ENCODE peak calls at places on chromosomes 5 and 9, in six cellular contexts. One of them, this sample, is unnamed. For H3K27me3, the result is how much of the 10 kb centered on the place peaks cover.

GRCh38 chr9:107242073-107243063 is 40.7 kb upstream of the RAD23B start:
- DNase-seq in adrenal gland: no peak
- DNase-seq in neural progenitor cell: no peak
- DNase-seq in GM12878: no peak
- DNase-seq in HAP-1: peak
- DNase-seq in heart left ventricle: no peak
- DNase-seq in this sample: no peak

GRCh38 chr9:133584559-133585476 is 24.4 kb downstream of the FAM163B start:
- DNase-seq in heart left ventricle: no peak
- DNase-seq in GM12878: no peak
- DNase-seq in adrenal gland: no peak
- DNase-seq in HAP-1: peak
- DNase-seq in neural progenitor cell: peak
- DNase-seq in this sample: no peak

GRCh38 chr9:2181794-2182193 is 166.6 kb downstream of the SMARCA2 start:
- DNase-seq in heart left ventricle: no peak
- DNase-seq in adrenal gland: peak
- DNase-seq in HAP-1: peak
- DNase-seq in GM12878: no peak
- DNase-seq in neural progenitor cell: peak
- DNase-seq in this sample: no peak

GRCh38 chr5:56620903-56621680 is 194.3 kb upstream of the MAP3K1 start:
- DNase-seq in neural progenitor cell: no peak
- DNase-seq in HAP-1: no peak
- DNase-seq in heart left ventricle: no peak
- DNase-seq in adrenal gland: no peak
- DNase-seq in GM12878: no peak
- DNase-seq in this sample: no peak

GRCh38 chr5:142211013-142211412 is 102.4 kb downstream of the NDFIP1 start:
- DNase-seq in GM12878: no peak
- DNase-seq in neural progenitor cell: no peak
- DNase-seq in adrenal gland: no peak
- DNase-seq in HAP-1: no peak
- DNase-seq in heart left ventricle: no peak
- DNase-seq in this sample: no peak

GRCh38 chr5:129459485-129460120 is 495 bp upstream of the ADAMTS19 start:
- DNase-seq in heart left ventricle: peak
- DNase-seq in neural progenitor cell: peak
- DNase-seq in HAP-1: peak
- DNase-seq in adrenal gland: peak
- DNase-seq in GM12878: no peak
- DNase-seq in this sample: peak

GRCh38 chr5:88702328-88702727 is 180.7 kb downstream of the MEF2C start:
- DNase-seq in GM12878: no peak
- DNase-seq in neural progenitor cell: peak
- DNase-seq in HAP-1: no peak
- DNase-seq in heart left ventricle: no peak
- DNase-seq in adrenal gland: no peak
- DNase-seq in this sample: no peak

GRCh38 chr5:133952729-133953567 is 15.5 kb downstream of the C5orf15 start:
- DNase-seq in adrenal gland: peak
- DNase-seq in GM12878: no peak
- DNase-seq in heart left ventricle: peak
- DNase-seq in HAP-1: no peak
- DNase-seq in neural progenitor cell: no peak
- DNase-seq in this sample: peak

GRCh38 chr9:135574331-135574730 is 12.8 kb downstream of the PAEP start:
- DNase-seq in HAP-1: no peak
- DNase-seq in neural progenitor cell: no peak
- DNase-seq in heart left ventricle: no peak
- DNase-seq in GM12878: no peak
- DNase-seq in adrenal gland: no peak
- DNase-seq in this sample: no peak

GRCh38 chr5:17405976-17406876 is 91.8 kb upstream of the TAF11L2 start:
- DNase-seq in adrenal gland: no peak
- DNase-seq in GM12878: no peak
- DNase-seq in heart left ventricle: no peak
- DNase-seq in HAP-1: no peak
- DNase-seq in neural progenitor cell: no peak
- DNase-seq in this sample: no peak

GRCh38 chr9:121861501-121862180 is 210.2 kb downstream of the DAB2IP start:
- DNase-seq in neural progenitor cell: peak
- DNase-seq in GM12878: no peak
- DNase-seq in HAP-1: peak
- DNase-seq in heart left ventricle: peak
- DNase-seq in adrenal gland: peak
- DNase-seq in this sample: peak

GRCh38 chr9:16521868-16522381 is 348.5 kb downstream of the BNC2 start:
- DNase-seq in neural progenitor cell: no peak
- DNase-seq in heart left ventricle: peak
- DNase-seq in adrenal gland: peak
- DNase-seq in HAP-1: peak
- DNase-seq in GM12878: no peak
- DNase-seq in this sample: no peak

GRCh38 chr9:618478-618877 is 223.0 kb upstream of the DMRT1 start:
- DNase-seq in HAP-1: no peak
- DNase-seq in neural progenitor cell: no peak
- DNase-seq in adrenal gland: no peak
- DNase-seq in GM12878: no peak
- DNase-seq in heart left ventricle: no peak
- DNase-seq in this sample: no peak

GRCh38 chr5:72032769-72033168 is 74.5 kb upstream of the MAP1B start:
- DNase-seq in GM12878: no peak
- DNase-seq in heart left ventricle: no peak
- DNase-seq in neural progenitor cell: peak
- DNase-seq in HAP-1: peak
- DNase-seq in adrenal gland: no peak
- DNase-seq in this sample: no peak

GRCh38 chr5:68114641-68115040 is 100.9 kb upstream of the PIK3R1 start:
- DNase-seq in heart left ventricle: no peak
- DNase-seq in HAP-1: no peak
- DNase-seq in neural progenitor cell: no peak
- DNase-seq in adrenal gland: no peak
- DNase-seq in GM12878: no peak
- DNase-seq in this sample: no peak

GRCh38 chr5:113232246-113232645 is 202.5 kb downstream of the TSSK1B start:
- DNase-seq in adrenal gland: no peak
- DNase-seq in neural progenitor cell: no peak
- DNase-seq in HAP-1: no peak
- DNase-seq in GM12878: no peak
- DNase-seq in heart left ventricle: no peak
- DNase-seq in this sample: no peak

GRCh38 chr5:151085517-151086031 is 4.7 kb upstream of the TNIP1 start:
- DNase-seq in GM12878: no peak
- DNase-seq in neural progenitor cell: no peak
- DNase-seq in adrenal gland: peak
- DNase-seq in HAP-1: no peak
- DNase-seq in heart left ventricle: peak
- DNase-seq in this sample: peak

GRCh38 chr5:16916262-16916878 is 19.7 kb downstream of the MYO10 start:
- DNase-seq in adrenal gland: no peak
- DNase-seq in GM12878: no peak
- DNase-seq in heart left ventricle: no peak
- DNase-seq in neural progenitor cell: no peak
- DNase-seq in HAP-1: no peak
- DNase-seq in this sample: no peak

GRCh38 chr5:177382423-177383029 is 1.7 kb upstream of the SLC34A1 start:
- DNase-seq in GM12878: no peak
- DNase-seq in heart left ventricle: no peak
- DNase-seq in neural progenitor cell: peak
- DNase-seq in HAP-1: peak
- DNase-seq in adrenal gland: no peak
- DNase-seq in this sample: no peak

GRCh38 chr9:112355305-112355953 is 22.0 kb upstream of the PTBP3 start:
- DNase-seq in neural progenitor cell: no peak
- DNase-seq in HAP-1: no peak
- DNase-seq in GM12878: no peak
- DNase-seq in heart left ventricle: no peak
- DNase-seq in adrenal gland: no peak
- DNase-seq in this sample: no peak

GRCh38 chr5:146588806-146589355 is 72.9 kb upstream of the GPR151 start:
- DNase-seq in HAP-1: no peak
- DNase-seq in neural progenitor cell: no peak
- DNase-seq in adrenal gland: no peak
- DNase-seq in GM12878: no peak
- DNase-seq in heart left ventricle: no peak
- DNase-seq in this sample: no peak

DNA sequence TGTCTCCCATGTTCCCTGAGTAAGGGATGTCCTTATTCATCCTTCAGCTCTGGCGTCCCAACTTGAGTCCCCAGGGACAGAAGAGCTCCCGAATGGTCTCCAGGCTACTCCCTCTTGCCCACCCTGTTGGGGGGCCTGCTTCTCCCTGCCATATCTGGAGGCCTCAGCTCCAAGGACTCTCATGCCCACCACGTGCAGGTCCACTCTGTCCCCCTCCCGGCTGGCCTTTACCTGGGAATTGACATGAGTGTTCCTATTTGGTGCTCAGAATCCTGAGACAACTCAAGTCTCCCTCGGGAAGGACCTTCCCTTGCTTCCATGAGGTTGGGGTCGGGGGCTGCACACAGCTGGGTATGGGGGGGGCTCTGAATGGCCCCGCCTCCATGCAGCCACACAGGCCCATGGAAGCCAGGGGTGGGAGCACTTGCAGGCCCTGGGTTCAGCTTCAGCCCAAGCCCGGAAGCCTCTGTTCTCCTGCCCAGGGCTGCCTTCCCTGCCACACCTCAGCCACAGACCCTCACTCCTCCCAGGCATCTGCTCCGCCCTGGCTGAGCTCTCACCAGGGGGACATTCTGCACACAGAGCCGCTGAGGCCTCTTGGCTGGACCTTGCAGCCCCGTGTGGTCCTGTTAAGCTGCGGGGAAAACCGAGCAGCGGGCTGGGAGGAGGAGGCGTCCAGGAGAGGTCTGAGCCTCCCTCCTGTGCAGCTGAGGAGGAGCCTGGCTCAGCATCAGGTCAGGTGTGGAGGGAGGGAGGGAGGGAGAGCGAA is 121.9 kb downstream of the PHF2 start:
- DNase-seq in adrenal gland: no peak
- DNase-seq in heart left ventricle: no peak
- DNase-seq in HAP-1: no peak
- DNase-seq in neural progenitor cell: no peak
- DNase-seq in GM12878: no peak
- DNase-seq in this sample: peak
- H3K27me3 ChIP-seq in adrenal gland: under half
- H3K27me3 ChIP-seq in heart left ventricle: under half
- H3K27me3 ChIP-seq in HAP-1: under half
- H3K27me3 ChIP-seq in neural progenitor cell: under half
- H3K27me3 ChIP-seq in GM12878: under half
- H3K27me3 ChIP-seq in this sample: under half

GRCh38 chr5:149583394-149583793 is 2.1 kb downstream of the ARHGEF37 start:
- DNase-seq in GM12878: no peak
- DNase-seq in HAP-1: no peak
- DNase-seq in adrenal gland: peak
- DNase-seq in heart left ventricle: no peak
- DNase-seq in neural progenitor cell: no peak
- DNase-seq in this sample: no peak
- H3K4me3 ChIP-seq in GM12878: no peak
- H3K4me3 ChIP-seq in HAP-1: no peak
- H3K4me3 ChIP-seq in adrenal gland: no peak
- H3K4me3 ChIP-seq in heart left ventricle: no peak
- H3K4me3 ChIP-seq in neural progenitor cell: no peak
- H3K4me3 ChIP-seq in this sample: no peak

DNA sequence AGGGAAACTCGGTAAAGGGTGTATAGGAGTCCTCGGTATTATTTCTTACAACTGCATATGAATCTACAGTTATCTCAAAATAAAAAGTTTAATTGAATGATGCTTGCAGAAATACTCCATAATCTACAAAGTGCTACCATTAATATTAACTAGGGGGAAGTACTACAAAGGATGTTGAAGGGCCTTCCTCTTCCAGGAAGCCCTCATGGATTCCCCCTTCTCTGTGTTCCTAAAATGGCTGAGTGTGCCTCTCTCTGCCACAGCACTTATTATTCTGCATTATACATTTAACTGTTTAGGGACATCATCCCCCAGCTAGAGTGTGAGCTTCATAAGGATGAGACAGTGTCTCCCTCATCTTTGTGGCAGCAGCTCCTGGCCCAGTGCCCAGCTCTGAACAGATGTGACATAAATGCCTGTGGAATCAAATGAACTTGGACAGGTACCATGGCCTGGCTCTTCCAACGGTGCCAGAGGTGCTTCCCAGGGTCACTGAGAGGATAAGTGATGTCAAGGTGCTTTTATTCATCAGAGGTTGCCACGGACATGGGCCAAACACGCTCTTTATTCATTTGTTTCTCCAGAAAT is 99.5 kb downstream of the PAX5 start:
- DNase-seq in adrenal gland: peak
- DNase-seq in HAP-1: no peak
- DNase-seq in heart left ventricle: no peak
- DNase-seq in neural progenitor cell: no peak
- DNase-seq in GM12878: no peak
- DNase-seq in this sample: no peak
- H3K27me3 ChIP-seq in adrenal gland: under half
- H3K27me3 ChIP-seq in HAP-1: under half
- H3K27me3 ChIP-seq in heart left ventricle: under half
- H3K27me3 ChIP-seq in neural progenitor cell: under half
- H3K27me3 ChIP-seq in GM12878: under half
- H3K27me3 ChIP-seq in this sample: under half

GRCh38 chr9:129415954-129416651 is 204.8 kb downstream of the C9orf50 start:
- DNase-seq in adrenal gland: peak
- DNase-seq in GM12878: no peak
- DNase-seq in heart left ventricle: no peak
- DNase-seq in HAP-1: peak
- DNase-seq in neural progenitor cell: no peak
- DNase-seq in this sample: no peak

GRCh38 chr9:129413537-129414376 is 207.1 kb downstream of the C9orf50 start:
- DNase-seq in GM12878: peak
- DNase-seq in adrenal gland: peak
- DNase-seq in neural progenitor cell: peak
- DNase-seq in heart left ventricle: peak
- DNase-seq in HAP-1: peak
- DNase-seq in this sample: peak

GRCh38 chr9:129415031-129415953 is 205.6 kb downstream of the C9orf50 start:
- DNase-seq in HAP-1: no peak
- DNase-seq in adrenal gland: no peak
- DNase-seq in GM12878: no peak
- DNase-seq in neural progenitor cell: no peak
- DNase-seq in heart left ventricle: no peak
- DNase-seq in this sample: no peak

GRCh38 chr9:129412814-129413536 is 207.9 kb downstream of the C9orf50 start:
- DNase-seq in heart left ventricle: peak
- DNase-seq in HAP-1: peak
- DNase-seq in GM12878: no peak
- DNase-seq in adrenal gland: peak
- DNase-seq in neural progenitor cell: peak
- DNase-seq in this sample: peak

DNA sequence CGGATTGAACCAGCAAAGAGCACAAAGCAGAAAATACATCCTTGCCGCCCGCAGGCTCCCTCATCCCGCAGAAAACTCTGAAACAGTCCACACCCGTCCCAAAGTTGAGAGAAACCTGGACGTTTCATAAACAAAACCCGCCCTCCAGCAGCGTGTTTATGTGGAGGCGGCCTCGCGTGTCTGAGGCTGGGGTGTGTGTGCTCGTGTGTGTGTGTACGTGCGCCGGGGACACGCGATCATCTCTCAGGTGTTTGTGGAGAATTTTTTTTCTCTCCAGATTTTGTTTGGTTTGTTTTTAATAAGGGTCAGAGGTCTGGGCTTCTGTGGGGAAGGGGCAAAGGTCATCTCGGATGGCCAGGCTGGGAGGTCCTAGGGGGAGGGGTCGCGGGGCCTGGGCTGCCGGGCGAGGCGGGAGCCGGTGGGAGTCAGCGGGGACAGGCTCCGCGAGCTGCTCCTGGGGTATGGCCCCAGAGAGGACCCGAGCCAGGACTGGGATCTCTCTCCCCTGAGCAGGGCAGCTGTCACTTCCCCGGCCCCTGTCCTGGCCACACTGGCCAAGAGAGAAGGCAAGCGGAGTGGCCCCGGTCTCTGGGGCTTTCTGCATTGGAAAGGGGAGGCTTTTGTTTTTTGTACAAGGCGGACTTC is 206.4 kb downstream of the C9orf50 start:
- DNase-seq in GM12878: no peak
- DNase-seq in HAP-1: peak
- DNase-seq in heart left ventricle: peak
- DNase-seq in adrenal gland: no peak
- DNase-seq in neural progenitor cell: peak
- DNase-seq in this sample: peak
- H3K4me3 ChIP-seq in GM12878: peak
- H3K4me3 ChIP-seq in HAP-1: peak
- H3K4me3 ChIP-seq in heart left ventricle: peak
- H3K4me3 ChIP-seq in adrenal gland: peak
- H3K4me3 ChIP-seq in neural progenitor cell: peak
- H3K4me3 ChIP-seq in this sample: peak

This sample was measured in right atrium auricular region.